ENCODE peak calls at places on chromosomes 7 and 10, in nine cellular contexts. One of them, this sample, is unnamed.

GRCh38 chr7:108028111-108028510 is 25.1 kb upstream of the LAMB1 start:
- DNase-seq in fibroblast of lung: no peak
- DNase-seq in body of pancreas: no peak
- DNase-seq in esophagus squamous epithelium: no peak
- DNase-seq in heart right ventricle: no peak
- DNase-seq in spleen: no peak
- DNase-seq in adrenal gland: no peak
- DNase-seq in adipocyte: no peak
- DNase-seq in colonic mucosa: peak; percentile 58
- DNase-seq in this sample: no peak

GRCh38 chr7:137142376-137142775 is 201.2 kb downstream of the PTN start:
- DNase-seq in heart right ventricle: no peak
- DNase-seq in body of pancreas: no peak
- DNase-seq in colonic mucosa: no peak
- DNase-seq in adipocyte: no peak
- DNase-seq in fibroblast of lung: peak; percentile 59
- DNase-seq in adrenal gland: no peak
- DNase-seq in spleen: no peak
- DNase-seq in esophagus squamous epithelium: no peak
- DNase-seq in this sample: no peak

GRCh38 chr7:37230221-37230620 is 218.4 kb downstream of the ELMO1 start:
- DNase-seq in adrenal gland: no peak
- DNase-seq in adipocyte: peak; percentile 46
- DNase-seq in esophagus squamous epithelium: no peak
- DNase-seq in spleen: no peak
- DNase-seq in fibroblast of lung: no peak
- DNase-seq in heart right ventricle: peak; percentile 24
- DNase-seq in body of pancreas: peak; percentile 42
- DNase-seq in colonic mucosa: no peak
- DNase-seq in this sample: no peak

GRCh38 chr10:102479651-102480050 is 22.9 kb downstream of the ACTR1A start:
- DNase-seq in fibroblast of lung: no peak
- DNase-seq in heart right ventricle: no peak
- DNase-seq in spleen: no peak
- DNase-seq in esophagus squamous epithelium: no peak
- DNase-seq in adipocyte: no peak
- DNase-seq in body of pancreas: no peak
- DNase-seq in colonic mucosa: no peak
- DNase-seq in adrenal gland: no peak
- DNase-seq in this sample: no peak

GRCh38 chr7:151665363-151665762 is 145.7 kb upstream of the RHEB start:
- DNase-seq in heart right ventricle: peak; percentile 67
- DNase-seq in adipocyte: peak; percentile 45
- DNase-seq in body of pancreas: peak; percentile 37
- DNase-seq in colonic mucosa: no peak
- DNase-seq in spleen: no peak
- DNase-seq in fibroblast of lung: peak; percentile 92
- DNase-seq in adrenal gland: no peak
- DNase-seq in esophagus squamous epithelium: no peak
- DNase-seq in this sample: no peak

GRCh38 chr7:30863694-30864011 is 48.0 kb upstream of the AQP1 start:
- DNase-seq in adipocyte: peak; percentile 73
- DNase-seq in spleen: no peak
- DNase-seq in esophagus squamous epithelium: no peak
- DNase-seq in adrenal gland: no peak
- DNase-seq in body of pancreas: no peak
- DNase-seq in colonic mucosa: no peak
- DNase-seq in fibroblast of lung: peak; percentile 42
- DNase-seq in heart right ventricle: no peak
- DNase-seq in this sample: no peak

GRCh38 chr7:107505997-107506682 is 36.3 kb downstream of the GPR22 start:
- DNase-seq in fibroblast of lung: peak; percentile 16
- DNase-seq in heart right ventricle: no peak
- DNase-seq in esophagus squamous epithelium: no peak
- DNase-seq in colonic mucosa: peak; percentile 81
- DNase-seq in body of pancreas: peak; percentile 89
- DNase-seq in spleen: no peak
- DNase-seq in adrenal gland: no peak
- DNase-seq in adipocyte: no peak
- DNase-seq in this sample: no peak

GRCh38 chr10:70052462-70053211 is at the start of gene MACROH2A2:
- DNase-seq in colonic mucosa: peak; percentile 76
- DNase-seq in spleen: no peak
- DNase-seq in esophagus squamous epithelium: no peak
- DNase-seq in heart right ventricle: peak; percentile 54
- DNase-seq in adipocyte: peak; percentile 90
- DNase-seq in body of pancreas: peak; percentile 63
- DNase-seq in adrenal gland: peak; percentile 48
- DNase-seq in fibroblast of lung: peak; percentile 84
- DNase-seq in this sample: no peak

GRCh38 chr10:67969875-67970274 is 85.4 kb downstream of the SIRT1 start:
- DNase-seq in adrenal gland: no peak
- DNase-seq in esophagus squamous epithelium: no peak
- DNase-seq in colonic mucosa: no peak
- DNase-seq in adipocyte: peak; percentile 10
- DNase-seq in spleen: no peak
- DNase-seq in body of pancreas: no peak
- DNase-seq in fibroblast of lung: peak; percentile 55
- DNase-seq in heart right ventricle: no peak
- DNase-seq in this sample: no peak

GRCh38 chr10:93515071-93515962 is 18.9 kb downstream of the CEP55 start:
- DNase-seq in colonic mucosa: no peak
- DNase-seq in body of pancreas: no peak
- DNase-seq in heart right ventricle: no peak
- DNase-seq in adrenal gland: no peak
- DNase-seq in spleen: no peak
- DNase-seq in adipocyte: peak; percentile 61
- DNase-seq in esophagus squamous epithelium: no peak
- DNase-seq in fibroblast of lung: peak; percentile 36
- DNase-seq in this sample: no peak

GRCh38 chr10:71454347-71454746 is 57.6 kb downstream of the CDH23 start:
- DNase-seq in body of pancreas: no peak
- DNase-seq in heart right ventricle: no peak
- DNase-seq in adrenal gland: no peak
- DNase-seq in colonic mucosa: no peak
- DNase-seq in fibroblast of lung: no peak
- DNase-seq in esophagus squamous epithelium: no peak
- DNase-seq in adipocyte: no peak
- DNase-seq in spleen: no peak
- DNase-seq in this sample: no peak

GRCh38 chr10:50394832-50395231 is 143.5 kb upstream of the ASAH2 start:
- DNase-seq in spleen: no peak
- DNase-seq in adipocyte: no peak
- DNase-seq in esophagus squamous epithelium: no peak
- DNase-seq in body of pancreas: no peak
- DNase-seq in adrenal gland: no peak
- DNase-seq in fibroblast of lung: no peak
- DNase-seq in colonic mucosa: no peak
- DNase-seq in heart right ventricle: no peak
- DNase-seq in this sample: no peak

GRCh38 chr7:128459394-128459878 is 3.8 kb downstream of the HILPDA start:
- DNase-seq in heart right ventricle: no peak
- DNase-seq in adrenal gland: peak; percentile 52
- DNase-seq in fibroblast of lung: peak; percentile 64
- DNase-seq in adipocyte: peak; percentile 71
- DNase-seq in spleen: no peak
- DNase-seq in colonic mucosa: peak; percentile 78
- DNase-seq in body of pancreas: peak; percentile 77
- DNase-seq in esophagus squamous epithelium: no peak
- DNase-seq in this sample: no peak

GRCh38 chr10:84510121-84510520 is 181.7 kb downstream of the CCSER2 start:
- DNase-seq in body of pancreas: no peak
- DNase-seq in spleen: no peak
- DNase-seq in esophagus squamous epithelium: no peak
- DNase-seq in adrenal gland: no peak
- DNase-seq in fibroblast of lung: peak; percentile 74
- DNase-seq in adipocyte: peak; percentile 48
- DNase-seq in colonic mucosa: no peak
- DNase-seq in heart right ventricle: no peak
- DNase-seq in this sample: no peak

GRCh38 chr7:25662881-25663588 is 434.7 kb upstream of the NPVF start:
- DNase-seq in heart right ventricle: no peak
- DNase-seq in adipocyte: no peak
- DNase-seq in colonic mucosa: no peak
- DNase-seq in esophagus squamous epithelium: no peak
- DNase-seq in spleen: no peak
- DNase-seq in body of pancreas: peak; percentile 21
- DNase-seq in fibroblast of lung: no peak
- DNase-seq in adrenal gland: no peak
- DNase-seq in this sample: no peak

GRCh38 chr10:77678146-77678545 is 40.5 kb upstream of the KCNMA1 start:
- DNase-seq in body of pancreas: no peak
- DNase-seq in heart right ventricle: no peak
- DNase-seq in fibroblast of lung: no peak
- DNase-seq in spleen: no peak
- DNase-seq in esophagus squamous epithelium: no peak
- DNase-seq in colonic mucosa: no peak
- DNase-seq in adrenal gland: no peak
- DNase-seq in adipocyte: no peak
- DNase-seq in this sample: no peak

GRCh38 chr7:75854233-75854632 is 24.6 kb upstream of the RHBDD2 start:
- DNase-seq in fibroblast of lung: peak; percentile 70
- DNase-seq in adrenal gland: no peak
- DNase-seq in adipocyte: peak; percentile 66
- DNase-seq in spleen: no peak
- DNase-seq in body of pancreas: no peak
- DNase-seq in colonic mucosa: no peak
- DNase-seq in esophagus squamous epithelium: no peak
- DNase-seq in heart right ventricle: no peak
- DNase-seq in this sample: no peak

GRCh38 chr7:1122832-1123501 is 35.1 kb downstream of the GPER1 start:
- DNase-seq in spleen: no peak
- DNase-seq in colonic mucosa: no peak
- DNase-seq in esophagus squamous epithelium: no peak
- DNase-seq in heart right ventricle: peak; percentile 71
- DNase-seq in fibroblast of lung: no peak
- DNase-seq in adrenal gland: no peak
- DNase-seq in body of pancreas: no peak
- DNase-seq in adipocyte: no peak
- DNase-seq in this sample: no peak
- H3K4me3 ChIP-seq in spleen: no peak overlapping the region
- H3K4me3 ChIP-seq in colonic mucosa: no peak overlapping the region
- H3K4me3 ChIP-seq in esophagus squamous epithelium: no peak overlapping the region
- H3K4me3 ChIP-seq in heart right ventricle: peak overlapping the region; percentile 42
- H3K4me3 ChIP-seq in fibroblast of lung: peak overlapping the region; percentile 20
- H3K4me3 ChIP-seq in adrenal gland: no peak overlapping the region
- H3K4me3 ChIP-seq in body of pancreas: no peak overlapping the region
- H3K4me3 ChIP-seq in adipocyte: peak overlapping the region; percentile 64
- H3K4me3 ChIP-seq in this sample: no peak overlapping the region

GRCh38 chr7:102418603-102419002 is 14.8 kb upstream of the ORAI2 start:
- DNase-seq in body of pancreas: no peak
- DNase-seq in colonic mucosa: no peak
- DNase-seq in heart right ventricle: no peak
- DNase-seq in fibroblast of lung: no peak
- DNase-seq in esophagus squamous epithelium: no peak
- DNase-seq in spleen: peak; percentile 51
- DNase-seq in adrenal gland: no peak
- DNase-seq in adipocyte: no peak
- DNase-seq in this sample: no peak
- H3K36me3 ChIP-seq in body of pancreas: no peaks in the 10 kb centered on the region
- H3K36me3 ChIP-seq in colonic mucosa: no peaks in the 10 kb centered on the region
- H3K36me3 ChIP-seq in heart right ventricle: no peaks in the 10 kb centered on the region
- H3K36me3 ChIP-seq in fibroblast of lung: peaks cover 3% of the 10 kb centered on the region
- H3K36me3 ChIP-seq in esophagus squamous epithelium: no peaks in the 10 kb centered on the region
- H3K36me3 ChIP-seq in spleen: peaks cover 86% of the 10 kb centered on the region
- H3K36me3 ChIP-seq in adrenal gland: peaks cover 56% of the 10 kb centered on the region
- H3K36me3 ChIP-seq in adipocyte: peaks cover 72% of the 10 kb centered on the region
- H3K36me3 ChIP-seq in this sample: no peaks in the 10 kb centered on the region

GRCh38 chr7:2587713-2588112 is 28.9 kb downstream of the IQCE start:
- DNase-seq in heart right ventricle: no peak
- DNase-seq in colonic mucosa: no peak
- DNase-seq in fibroblast of lung: no peak
- DNase-seq in adrenal gland: no peak
- DNase-seq in esophagus squamous epithelium: no peak
- DNase-seq in body of pancreas: no peak
- DNase-seq in adipocyte: no peak
- DNase-seq in spleen: no peak
- DNase-seq in this sample: no peak
- H3K4me3 ChIP-seq in heart right ventricle: no peak overlapping the region
- H3K4me3 ChIP-seq in colonic mucosa: no peak overlapping the region
- H3K4me3 ChIP-seq in fibroblast of lung: no peak overlapping the region
- H3K4me3 ChIP-seq in adrenal gland: no peak overlapping the region
- H3K4me3 ChIP-seq in esophagus squamous epithelium: no peak overlapping the region
- H3K4me3 ChIP-seq in body of pancreas: no peak overlapping the region
- H3K4me3 ChIP-seq in adipocyte: no peak overlapping the region
- H3K4me3 ChIP-seq in spleen: no peak overlapping the region
- H3K4me3 ChIP-seq in this sample: no peak overlapping the region

DNA sequence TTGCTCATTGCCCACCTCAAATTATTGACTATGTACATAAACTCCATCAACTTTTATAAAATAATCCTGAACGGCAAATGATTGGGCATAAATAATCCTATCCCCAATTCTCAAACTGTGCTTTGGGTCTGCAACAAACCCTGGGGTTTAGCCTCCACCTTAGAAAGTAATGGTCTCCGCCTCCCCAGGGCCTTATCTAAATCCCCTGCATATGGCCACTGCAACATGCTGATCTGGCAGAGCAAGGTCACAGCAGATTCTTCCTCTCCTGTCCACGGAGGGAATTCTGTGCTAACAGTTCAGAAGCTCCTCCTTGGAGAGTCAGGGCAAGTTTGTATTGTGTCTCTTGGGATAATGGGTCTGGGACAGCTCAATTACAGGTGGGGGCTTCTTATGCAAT is 18.4 kb downstream of the FXYD4 start:
- DNase-seq in adipocyte: no peak
- DNase-seq in adrenal gland: no peak
- DNase-seq in colonic mucosa: no peak
- DNase-seq in fibroblast of lung: no peak
- DNase-seq in spleen: peak; percentile 35
- DNase-seq in body of pancreas: no peak
- DNase-seq in heart right ventricle: no peak
- DNase-seq in esophagus squamous epithelium: no peak
- DNase-seq in this sample: no peak
- H3K36me3 ChIP-seq in adipocyte: peaks cover 97% of the 10 kb centered on the region
- H3K36me3 ChIP-seq in adrenal gland: peaks cover 90% of the 10 kb centered on the region
- H3K36me3 ChIP-seq in colonic mucosa: peaks cover 61% of the 10 kb centered on the region
- H3K36me3 ChIP-seq in fibroblast of lung: peaks cover 27% of the 10 kb centered on the region
- H3K36me3 ChIP-seq in spleen: peaks cover 100% of the 10 kb centered on the region
- H3K36me3 ChIP-seq in body of pancreas: peaks cover 18% of the 10 kb centered on the region
- H3K36me3 ChIP-seq in heart right ventricle: no peaks in the 10 kb centered on the region
- H3K36me3 ChIP-seq in esophagus squamous epithelium: peaks cover 22% of the 10 kb centered on the region
- H3K36me3 ChIP-seq in this sample: peaks cover 73% of the 10 kb centered on the region

GRCh38 chr10:22344781-22345300 is 455 bp upstream of the SPAG6 start:
- DNase-seq in heart right ventricle: no peak
- DNase-seq in adipocyte: no peak
- DNase-seq in adrenal gland: no peak
- DNase-seq in fibroblast of lung: no peak
- DNase-seq in body of pancreas: no peak
- DNase-seq in colonic mucosa: no peak
- DNase-seq in spleen: no peak
- DNase-seq in esophagus squamous epithelium: no peak
- DNase-seq in this sample: no peak
- H3K4me3 ChIP-seq in heart right ventricle: peak overlapping the region; percentile 16
- H3K4me3 ChIP-seq in adipocyte: peak overlapping the region; percentile 32
- H3K4me3 ChIP-seq in adrenal gland: peak overlapping the region; percentile 7
- H3K4me3 ChIP-seq in fibroblast of lung: no peak overlapping the region
- H3K4me3 ChIP-seq in body of pancreas: no peak overlapping the region
- H3K4me3 ChIP-seq in colonic mucosa: peak overlapping the region; percentile 22
- H3K4me3 ChIP-seq in spleen: peak overlapping the region; percentile 42
- H3K4me3 ChIP-seq in esophagus squamous epithelium: no peak overlapping the region
- H3K4me3 ChIP-seq in this sample: no peak overlapping the region

This sample was measured in Panc1.